ENCODE peak calls at places on chromosome 3, in eight cellular contexts. C is cardiac muscle cell; Z is adrenal gland; T is HCT116; E is fibroblast of lung; S is NT2/D1; V is A549; I is CD8-positive, alpha-beta T cell. M is an unnamed sample. For H3K4me1, the result is how much of the 10 kb centered on the place peaks cover.

GRCh38 chr3:190120161-190121060 is at the start of gene P3H2:
- DNase-seq in C (peak), Z (peak), T (peak), E (peak), S (peak), V (peak), I (no peak), M (peak)

GRCh38 chr3:149120051-149120972 is 9.1 kb upstream of the HPS3 start:
- DNase-seq in C (peak), Z (no peak), T (peak), E (peak), S (peak), V (peak), I (no peak), M (no peak)

GRCh38 chr3:33096103-33096868 is 660 bp downstream of the GLB1 start:
- DNase-seq in C (peak), Z (peak), T (no peak), E (peak), S (peak), V (peak), I (peak), M (peak)

GRCh38 chr3:16484216-16484615 is 29.3 kb downstream of the RFTN1 start:
- DNase-seq in C (peak), Z (peak), T (no peak), E (peak), S (no peak), V (no peak), I (no peak), M (no peak)

GRCh38 chr3:88180398-88180999 is 30.7 kb downstream of the C3orf38 start:
- DNase-seq in C (peak), Z (no peak), T (peak), E (peak), S (no peak), V (peak), I (peak), M (no peak)

GRCh38 chr3:187737401-187738088 is 7.7 kb downstream of the BCL6 start:
- DNase-seq in C (peak), Z (peak), T (no peak), E (peak), S (no peak), V (peak), I (peak), M (peak)

GRCh38 chr3:17967953-17968352 is 225.5 kb upstream of the TBC1D5 start:
- DNase-seq in C (no peak), Z (no peak), T (no peak), E (no peak), S (no peak), V (no peak), I (no peak), M (no peak)

GRCh38 chr3:183481582-183481981 is 53.2 kb upstream of the MCF2L2 start:
- DNase-seq in C (no peak), Z (no peak), T (no peak), E (no peak), S (no peak), V (no peak), I (no peak), M (no peak)

GRCh38 chr3:54983266-54983910 is 55.5 kb upstream of the LRTM1 start:
- DNase-seq in C (no peak), Z (no peak), T (no peak), E (no peak), S (no peak), V (no peak), I (no peak), M (no peak)

GRCh38 chr3:187684880-187685279 is 14.7 kb upstream of the SST start:
- DNase-seq in C (peak), Z (no peak), T (no peak), E (no peak), S (no peak), V (no peak), I (no peak), M (no peak)

GRCh38 chr3:136516095-136516494 is 236.1 kb downstream of the STAG1 start:
- DNase-seq in C (no peak), Z (no peak), T (no peak), E (no peak), S (no peak), V (no peak), I (no peak), M (no peak)

GRCh38 chr3:184540777-184541681 is 20.6 kb upstream of the EPHB3 start:
- DNase-seq in C (peak), Z (peak), T (peak), E (peak), S (peak), V (peak), I (peak), M (peak)

GRCh38 chr3:69871256-69871655 is 128.3 kb upstream of the SAMMSON start:
- DNase-seq in C (no peak), Z (no peak), T (no peak), E (no peak), S (no peak), V (no peak), I (no peak), M (no peak)

GRCh38 chr3:130963878-130964277 is 62.7 kb downstream of the ASTE1 start:
- DNase-seq in C (peak), Z (no peak), T (peak), E (peak), S (peak), V (peak), I (no peak), M (no peak)

GRCh38 chr3:152785051-152785450 is 49.9 kb upstream of the P2RY1 start:
- DNase-seq in C (no peak), Z (no peak), T (no peak), E (no peak), S (no peak), V (no peak), I (no peak), M (no peak)

GRCh38 chr3:35707904-35708303 is 68.6 kb downstream of the ARPP21 start:
- DNase-seq in C (peak), Z (no peak), T (no peak), E (no peak), S (no peak), V (peak), I (no peak), M (no peak)

GRCh38 chr3:159824341-159824740 is 164.3 kb upstream of the IL12A start:
- DNase-seq in C (peak), Z (peak), T (peak), E (peak), S (no peak), V (peak), I (no peak), M (no peak)

GRCh38 chr3:129238945-129239705 is 10.3 kb upstream of the COPG1 start:
- DNase-seq in C (peak), Z (no peak), T (no peak), E (peak), S (no peak), V (peak), I (no peak), M (no peak)

GRCh38 chr3:148642616-148643015 is 55.1 kb upstream of the AGTR1 start:
- DNase-seq in C (peak), Z (no peak), T (no peak), E (peak), S (no peak), V (peak), I (no peak), M (no peak)

GRCh38 chr3:30654269-30654668 is 47.9 kb downstream of the TGFBR2 start:
- DNase-seq in C (no peak), Z (no peak), T (no peak), E (no peak), S (no peak), V (no peak), I (no peak), M (no peak)
- H3K4me1 ChIP-seq in C (under half), Z (under half), T (half or more), E (under half), S (under half), V (under half), I (half or more), M (under half)

GRCh38 chr3:71051893-71052687 is 531.4 kb downstream of the FOXP1 start:
- DNase-seq in C (peak), Z (no peak), T (no peak), E (peak), S (no peak), V (no peak), I (no peak), M (no peak)

GRCh38 chr3:71050133-71050520 is 533.4 kb downstream of the FOXP1 start:
- DNase-seq in C (peak), Z (no peak), T (no peak), E (peak), S (no peak), V (peak), I (no peak), M (no peak)

GRCh38 chr3:71051259-71051595 is 532.3 kb downstream of the FOXP1 start:
- DNase-seq in C (no peak), Z (no peak), T (no peak), E (no peak), S (no peak), V (no peak), I (no peak), M (no peak)

GRCh38 chr3:71048948-71049347 is 534.6 kb downstream of the FOXP1 start:
- DNase-seq in C (no peak), Z (no peak), T (no peak), E (no peak), S (no peak), V (peak), I (no peak), M (peak)

GRCh38 chr3:71050521-71051258 is 532.8 kb downstream of the FOXP1 start:
- DNase-seq in C (peak), Z (no peak), T (no peak), E (peak), S (no peak), V (no peak), I (peak), M (no peak)
- H3K4me1 ChIP-seq in C (under half), Z (under half), T (under half), E (under half), S (under half), V (half or more), I (half or more), M (under half)

GRCh38 chr3:167880183-167880582 is 144.7 kb downstream of the SERPINI1 start:
- DNase-seq in C (no peak), Z (no peak), T (no peak), E (no peak), S (no peak), V (no peak), I (no peak), M (no peak)
- H3K4me1 ChIP-seq in C (under half), Z (under half), T (under half), E (under half), S (under half), V (under half), I (under half), M (under half)

DNA sequence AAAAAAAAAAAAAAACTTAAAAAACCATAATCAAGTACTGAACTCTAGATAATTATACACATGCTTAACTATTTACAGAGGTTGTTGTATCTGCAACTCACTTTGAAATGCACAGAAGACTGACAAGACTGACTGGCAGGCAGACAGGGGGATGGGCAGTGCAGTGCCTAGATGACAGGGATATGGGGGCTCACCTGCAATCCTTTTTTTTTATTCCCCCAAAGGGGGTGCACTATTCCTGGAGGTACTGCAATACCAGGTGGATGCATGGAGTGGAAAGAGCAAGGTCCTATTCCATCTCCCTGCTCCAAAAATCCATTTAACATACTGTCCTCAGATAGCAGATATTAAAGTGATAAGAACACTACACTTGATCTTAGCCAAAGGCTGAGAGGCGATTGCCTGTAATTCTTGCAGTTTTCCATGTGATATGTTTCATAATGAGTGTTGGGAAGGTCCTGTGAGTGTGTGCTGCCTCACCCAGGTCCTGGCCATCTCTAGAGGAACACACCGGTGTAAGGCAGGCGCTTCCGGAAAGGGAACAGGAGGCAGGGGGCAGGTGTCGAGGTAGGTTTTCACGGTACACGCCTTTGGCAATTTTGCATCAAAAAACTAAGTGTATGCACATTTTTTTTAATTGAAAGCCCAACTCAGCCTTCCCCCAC is 22.7 kb downstream of the SEC61A1 start:
- DNase-seq in C (no peak), Z (no peak), T (no peak), E (no peak), S (no peak), V (no peak), I (no peak), M (no peak)
- H3K4me1 ChIP-seq in C (under half), Z (under half), T (under half), E (under half), S (under half), V (under half), I (under half), M (under half)

GRCh38 chr3:123525433-123525832 is 59.4 kb downstream of the HACD2 start:
- DNase-seq in C (no peak), Z (no peak), T (no peak), E (no peak), S (no peak), V (no peak), I (no peak), M (no peak)
- H3K4me1 ChIP-seq in C (half or more), Z (under half), T (under half), E (under half), S (under half), V (under half), I (under half), M (under half)

DNA sequence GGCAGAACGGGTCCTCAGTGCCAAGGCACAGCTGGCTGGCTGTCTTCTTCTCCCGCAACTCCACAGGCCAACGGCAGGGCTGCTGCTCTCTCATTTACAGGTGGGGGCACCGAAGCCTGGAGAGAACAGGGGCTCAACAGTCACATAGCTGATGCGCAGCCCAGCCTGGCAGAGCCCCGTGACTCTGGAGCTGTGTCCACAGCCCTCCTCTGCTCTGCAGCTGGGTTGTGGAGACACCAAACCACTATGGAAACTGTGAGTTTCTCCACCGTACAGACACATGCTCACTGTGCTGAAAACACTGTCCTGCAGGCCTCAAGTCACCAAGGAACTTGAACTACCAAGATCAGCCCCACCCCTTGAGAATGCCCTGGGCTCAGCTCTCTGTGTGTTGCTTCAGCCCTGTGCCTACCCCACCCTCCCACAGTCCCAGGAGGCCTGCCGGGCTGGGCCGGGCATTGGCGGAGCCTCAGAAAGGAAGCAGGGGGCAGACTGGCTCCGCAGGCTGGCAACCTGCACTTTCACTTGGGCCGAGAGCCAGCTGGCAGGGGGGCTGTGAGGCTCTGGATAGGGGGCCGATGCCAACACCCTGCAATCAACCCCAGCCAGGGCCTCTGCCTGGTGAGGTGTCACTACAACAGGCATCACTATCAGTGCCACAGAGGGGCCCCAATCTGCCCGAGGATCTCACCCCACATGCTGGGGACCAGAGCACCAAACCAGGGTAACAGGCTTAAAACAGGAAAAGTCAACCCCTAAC is 113.7 kb upstream of the RPL32 start:
- DNase-seq in C (peak), Z (peak), T (no peak), E (peak), S (no peak), V (no peak), I (no peak), M (peak)
- H3K4me1 ChIP-seq in C (under half), Z (under half), T (under half), E (under half), S (under half), V (under half), I (under half), M (half or more)

M was measured in right cardiac atrium.